ENCODE peak calls at places on chromosomes 7 and 10, in five cellular contexts. Z is mucosa of descending colon, X is osteoblast, K is AG10803, B is coronary artery. J is an unnamed sample.

GRCh38 chr7:46210467-46210866 is 289.4 kb upstream of the IGFBP3 start:
- DNase-seq in Z (no peak), X (no peak), K (peak; percentile 70), B (no peak), J (no peak)

GRCh38 chr7:26187380-26188290 is 12.9 kb downstream of the HNRNPA2B1 start:
- DNase-seq in Z (no peak), X (no peak), K (no peak), B (no peak), J (no peak)

GRCh38 chr10:81838950-81839349 is 36.0 kb upstream of the NRG3 start:
- DNase-seq in Z (no peak), X (no peak), K (no peak), B (no peak), J (no peak)

GRCh38 chr10:84478155-84478554 is 149.8 kb downstream of the CCSER2 start:
- DNase-seq in Z (no peak), X (no peak), K (peak; percentile 16), B (no peak), J (no peak)

GRCh38 chr7:46681865-46682503 is 760.9 kb upstream of the IGFBP3 start:
- DNase-seq in Z (no peak), X (no peak), K (peak; percentile 42), B (no peak), J (no peak)

GRCh38 chr7:141411133-141411532 is 140.1 kb upstream of the AGK start:
- DNase-seq in Z (no peak), X (no peak), K (no peak), B (no peak), J (no peak)

GRCh38 chr10:16891375-16892313 is 74.4 kb upstream of the RSU1 start:
- DNase-seq in Z (peak; percentile 55), X (peak; percentile 74), K (peak; percentile 95), B (no peak), J (peak; percentile 33)

GRCh38 chr10:52566471-52567246 is 205.9 kb downstream of the MBL2 start:
- DNase-seq in Z (no peak), X (no peak), K (peak; percentile 71), B (no peak), J (peak; percentile 32)

GRCh38 chr7:85178531-85179298 is 8.1 kb downstream of the SEMA3D start:
- DNase-seq in Z (no peak), X (no peak), K (peak; percentile 57), B (no peak), J (no peak)

GRCh38 chr7:1693419-1693990 is 23.4 kb downstream of the ELFN1 start:
- DNase-seq in Z (peak; percentile 37), X (no peak), K (no peak), B (peak; percentile 43), J (no peak)

GRCh38 chr10:75643405-75643804 is 212.0 kb downstream of the LRMDA start:
- DNase-seq in Z (no peak), X (no peak), K (no peak), B (no peak), J (no peak)

GRCh38 chr7:52410032-52410431 is 625.4 kb upstream of the POM121L12 start:
- DNase-seq in Z (no peak), X (peak; percentile 31), K (no peak), B (no peak), J (no peak)

GRCh38 chr10:107165007-107165406 is 501 bp upstream of the SORCS1 start:
- DNase-seq in Z (no peak), X (no peak), K (no peak), B (no peak), J (no peak)

GRCh38 chr7:134854816-134855215 is 75.4 kb downstream of the CALD1 start:
- DNase-seq in Z (no peak), X (no peak), K (peak; percentile 48), B (no peak), J (no peak)

GRCh38 chr7:137986252-137987010 is 15.5 kb downstream of the CREB3L2 start:
- DNase-seq in Z (no peak), X (no peak), K (peak; percentile 84), B (no peak), J (no peak)

GRCh38 chr7:137987563-137987962 is 14.3 kb downstream of the CREB3L2 start:
- DNase-seq in Z (no peak), X (no peak), K (no peak), B (no peak), J (no peak)

GRCh38 chr7:137985897-137986251 is 16.0 kb downstream of the CREB3L2 start:
- DNase-seq in Z (no peak), X (no peak), K (no peak), B (no peak), J (no peak)

GRCh38 chr7:137987968-137988367 is 13.9 kb downstream of the CREB3L2 start:
- DNase-seq in Z (no peak), X (no peak), K (no peak), B (no peak), J (no peak)

GRCh38 chr7:137987011-137987334 is 14.9 kb downstream of the CREB3L2 start:
- DNase-seq in Z (no peak), X (no peak), K (peak; percentile 31), B (no peak), J (no peak)
- H3K4me3 ChIP-seq in Z (no peak overlapping the region), X (peak overlapping the region; percentile 43), K (peak overlapping the region; percentile 34), B (peak overlapping the region; percentile 49), J (no peak overlapping the region)

GRCh38 chr10:62433181-62433692 is 59.1 kb downstream of the ZNF365 start:
- DNase-seq in Z (no peak), X (peak; percentile 48), K (peak; percentile 95), B (no peak), J (peak; percentile 90)
- TF ChIP-seq CTCF in Z (no peak), X (no peak), K (no peak), B (no peak), J (no peak)

DNA sequence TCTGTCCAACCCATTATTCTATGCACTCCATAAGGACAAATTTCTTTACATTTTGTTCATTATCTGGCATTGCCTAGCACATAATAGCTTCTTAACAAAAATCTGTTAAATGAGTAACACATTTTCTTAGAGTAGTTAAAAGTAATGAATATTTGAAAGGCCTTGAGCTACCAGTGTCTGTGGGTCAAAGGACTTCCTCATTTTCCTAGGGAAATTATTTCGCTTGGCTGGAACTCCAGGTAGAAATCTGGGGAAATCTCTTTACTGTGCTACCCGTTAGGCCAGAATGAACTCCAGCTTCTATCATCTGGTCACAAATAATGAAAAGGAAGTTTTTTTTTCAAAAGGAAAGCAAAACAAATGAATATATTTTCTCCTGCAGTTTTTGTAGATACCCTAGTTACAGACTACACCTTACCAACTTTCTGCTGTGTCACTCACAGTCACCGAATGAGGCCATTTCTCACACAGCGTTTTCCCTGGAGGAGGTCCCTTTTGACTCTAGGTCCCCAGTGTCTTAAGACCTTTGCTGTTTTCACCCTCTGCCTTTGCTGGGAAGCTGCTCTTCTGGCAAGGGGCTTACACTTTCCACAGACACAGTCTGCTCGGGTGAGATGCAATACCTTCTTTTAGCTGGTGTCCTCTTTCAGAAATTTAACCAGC is 1.6 kb downstream of the SAMD9L start:
- DNase-seq in Z (no peak), X (no peak), K (no peak), B (no peak), J (no peak)
- H3K4me3 ChIP-seq in Z (no peak overlapping the region), X (peak overlapping the region; percentile 73), K (peak overlapping the region; percentile 66), B (peak overlapping the region; percentile 73), J (no peak overlapping the region)

GRCh38 chr10:50419091-50419490 is 167.8 kb upstream of the ASAH2 start:
- DNase-seq in Z (no peak), X (no peak), K (peak; percentile 34), B (no peak), J (no peak)
- TF ChIP-seq CTCF in Z (no peak), X (no peak), K (no peak), B (no peak), J (no peak)

DNA sequence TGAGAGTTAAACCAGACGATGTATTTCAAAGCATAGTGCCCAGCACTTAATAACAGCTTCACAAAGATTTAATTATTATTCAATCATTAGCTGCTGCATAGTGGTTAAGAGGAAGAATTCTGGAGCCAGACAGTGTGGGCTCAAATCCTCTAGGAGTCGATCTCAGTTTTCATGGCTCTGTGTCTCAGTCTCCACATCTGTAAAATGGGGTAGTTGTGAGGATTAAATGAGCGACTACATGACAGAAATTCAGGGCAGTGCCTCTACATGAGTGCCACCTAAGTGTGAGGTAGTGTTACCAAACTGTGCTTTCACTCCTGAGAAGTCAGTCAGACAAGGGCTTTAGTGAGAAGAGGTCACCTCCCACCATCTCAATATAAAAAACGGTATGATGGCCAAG is 81.7 kb upstream of the FGFR2 start:
- DNase-seq in Z (no peak), X (no peak), K (no peak), B (no peak), J (no peak)
- H3K4me3 ChIP-seq in Z (no peak overlapping the region), X (no peak overlapping the region), K (no peak overlapping the region), B (no peak overlapping the region), J (no peak overlapping the region)

DNA sequence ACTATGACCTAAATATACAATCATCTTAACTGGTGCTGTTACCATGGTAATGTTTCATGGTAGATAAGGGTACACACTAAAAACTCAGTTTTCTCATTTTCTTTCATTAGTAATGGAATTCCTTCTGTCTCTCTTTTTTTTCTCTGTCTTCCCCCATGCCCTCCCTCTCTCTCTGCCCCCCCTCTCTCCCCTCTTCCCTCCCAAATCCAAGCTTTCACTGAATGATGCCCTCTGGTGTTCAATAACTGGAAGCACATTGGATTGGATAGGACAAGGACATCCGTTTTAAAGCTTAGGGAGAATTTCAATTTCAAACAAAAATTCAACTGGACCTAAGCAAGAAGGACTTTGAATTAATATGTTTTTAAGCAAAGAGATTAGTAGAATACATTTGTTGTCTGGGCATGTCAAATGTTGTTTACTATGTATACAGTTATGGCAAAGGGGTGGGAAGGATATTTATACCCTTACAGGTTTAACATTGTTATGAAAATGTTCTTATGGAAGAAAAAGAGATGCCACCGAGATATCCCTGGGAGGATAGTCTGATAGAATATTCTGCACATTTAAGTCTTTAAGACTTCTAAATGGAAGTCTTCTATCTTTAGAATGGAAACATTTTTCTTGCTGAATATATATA is 6.1 kb downstream of the CHRM2 start:
- DNase-seq in Z (no peak), X (no peak), K (peak; percentile 18), B (no peak), J (no peak)
- TF ChIP-seq CTCF in Z (no peak), X (peak; percentile 48), K (peak; percentile 51), B (no peak), J (peak; percentile 47)

J was measured in astrocyte of the cerebellum.